ENCODE peak calls at places on chromosomes 12 and 14, in six cellular contexts. One of them, this sample, is unnamed.

GRCh38 chr12:96520767-96521166 is 31.4 kb downstream of the CFAP54 start:
- DNase-seq in HCT116: no peak
- DNase-seq in mammary epithelial cell: no peak
- DNase-seq in AG04449: no peak
- DNase-seq in OCI-LY7: no peak
- DNase-seq in transverse colon: no peak
- DNase-seq in this sample: no peak

GRCh38 chr14:30058401-30058800 is 130.8 kb upstream of the PRKD1 start:
- DNase-seq in HCT116: no peak
- DNase-seq in mammary epithelial cell: no peak
- DNase-seq in AG04449: no peak
- DNase-seq in OCI-LY7: no peak
- DNase-seq in transverse colon: no peak
- DNase-seq in this sample: no peak

GRCh38 chr12:123794027-123794426 is 31.9 kb downstream of the DNAH10 start:
- DNase-seq in HCT116: no peak
- DNase-seq in mammary epithelial cell: no peak
- DNase-seq in AG04449: no peak
- DNase-seq in OCI-LY7: no peak
- DNase-seq in transverse colon: no peak
- DNase-seq in this sample: no peak

GRCh38 chr12:20199780-20200179 is 168.6 kb upstream of the PDE3A start:
- DNase-seq in HCT116: no peak
- DNase-seq in mammary epithelial cell: no peak
- DNase-seq in AG04449: no peak
- DNase-seq in OCI-LY7: no peak
- DNase-seq in transverse colon: no peak
- DNase-seq in this sample: no peak

GRCh38 chr14:106372870-106373657 is 846.7 kb downstream of the TMEM121 start:
- DNase-seq in HCT116: peak
- DNase-seq in mammary epithelial cell: no peak
- DNase-seq in AG04449: no peak
- DNase-seq in OCI-LY7: peak
- DNase-seq in transverse colon: peak
- DNase-seq in this sample: peak

GRCh38 chr14:36451346-36452065 is 68.5 kb downstream of the NKX2-1 start:
- DNase-seq in HCT116: no peak
- DNase-seq in mammary epithelial cell: no peak
- DNase-seq in AG04449: no peak
- DNase-seq in OCI-LY7: no peak
- DNase-seq in transverse colon: no peak
- DNase-seq in this sample: no peak

GRCh38 chr14:100665518-100666032 is 61.1 kb upstream of the DLK1 start:
- DNase-seq in HCT116: no peak
- DNase-seq in mammary epithelial cell: peak
- DNase-seq in AG04449: no peak
- DNase-seq in OCI-LY7: no peak
- DNase-seq in transverse colon: peak
- DNase-seq in this sample: no peak

GRCh38 chr12:75774309-75775052 is 257.1 kb downstream of the PHLDA1 start:
- DNase-seq in HCT116: no peak
- DNase-seq in mammary epithelial cell: no peak
- DNase-seq in AG04449: no peak
- DNase-seq in OCI-LY7: peak
- DNase-seq in transverse colon: no peak
- DNase-seq in this sample: no peak

GRCh38 chr14:104223810-104224515 is 85.6 kb downstream of the KIF26A start:
- DNase-seq in HCT116: no peak
- DNase-seq in mammary epithelial cell: no peak
- DNase-seq in AG04449: no peak
- DNase-seq in OCI-LY7: no peak
- DNase-seq in transverse colon: peak
- DNase-seq in this sample: no peak

GRCh38 chr12:96215933-96216273 is 21.7 kb downstream of the ELK3 start:
- DNase-seq in HCT116: no peak
- DNase-seq in mammary epithelial cell: no peak
- DNase-seq in AG04449: no peak
- DNase-seq in OCI-LY7: no peak
- DNase-seq in transverse colon: no peak
- DNase-seq in this sample: no peak

GRCh38 chr12:126210026-126210425 is 1144.8 kb downstream of the AACS start:
- DNase-seq in HCT116: no peak
- DNase-seq in mammary epithelial cell: no peak
- DNase-seq in AG04449: no peak
- DNase-seq in OCI-LY7: no peak
- DNase-seq in transverse colon: no peak
- DNase-seq in this sample: no peak

GRCh38 chr12:1932264-1932777 is 13.9 kb upstream of the CACNA2D4 start:
- DNase-seq in HCT116: no peak
- DNase-seq in mammary epithelial cell: no peak
- DNase-seq in AG04449: no peak
- DNase-seq in OCI-LY7: no peak
- DNase-seq in transverse colon: peak
- DNase-seq in this sample: no peak

GRCh38 chr12:93563807-93564538 is 8.5 kb upstream of the SOCS2 start:
- DNase-seq in HCT116: peak
- DNase-seq in mammary epithelial cell: peak
- DNase-seq in AG04449: no peak
- DNase-seq in OCI-LY7: peak
- DNase-seq in transverse colon: no peak
- DNase-seq in this sample: no peak

GRCh38 chr14:36485773-36486172 is 34.3 kb downstream of the NKX2-1 start:
- DNase-seq in HCT116: no peak
- DNase-seq in mammary epithelial cell: no peak
- DNase-seq in AG04449: no peak
- DNase-seq in OCI-LY7: no peak
- DNase-seq in transverse colon: no peak
- DNase-seq in this sample: no peak

GRCh38 chr14:32202468-32202865 is 602 bp downstream of the RNU6-8 start:
- DNase-seq in HCT116: no peak
- DNase-seq in mammary epithelial cell: no peak
- DNase-seq in AG04449: no peak
- DNase-seq in OCI-LY7: no peak
- DNase-seq in transverse colon: no peak
- DNase-seq in this sample: no peak

GRCh38 chr14:64364907-64365306 is 23.2 kb upstream of the MTHFD1 start:
- DNase-seq in HCT116: no peak
- DNase-seq in mammary epithelial cell: peak
- DNase-seq in AG04449: no peak
- DNase-seq in OCI-LY7: no peak
- DNase-seq in transverse colon: no peak
- DNase-seq in this sample: no peak

GRCh38 chr12:3293446-3294161 is 197.4 kb upstream of the PRMT8 start:
- DNase-seq in HCT116: no peak
- DNase-seq in mammary epithelial cell: peak
- DNase-seq in AG04449: no peak
- DNase-seq in OCI-LY7: no peak
- DNase-seq in transverse colon: no peak
- DNase-seq in this sample: no peak

GRCh38 chr14:104353921-104354701 is 215.7 kb downstream of the KIF26A start:
- DNase-seq in HCT116: no peak
- DNase-seq in mammary epithelial cell: no peak
- DNase-seq in AG04449: no peak
- DNase-seq in OCI-LY7: no peak
- DNase-seq in transverse colon: peak
- DNase-seq in this sample: no peak

GRCh38 chr14:55351111-55351510 is 60.5 kb downstream of the ATG14 start:
- DNase-seq in HCT116: no peak
- DNase-seq in mammary epithelial cell: no peak
- DNase-seq in AG04449: no peak
- DNase-seq in OCI-LY7: no peak
- DNase-seq in transverse colon: no peak
- DNase-seq in this sample: no peak

GRCh38 chr12:118358607-118359540 is 13.8 kb downstream of the TAOK3 start:
- DNase-seq in HCT116: no peak
- DNase-seq in mammary epithelial cell: no peak
- DNase-seq in AG04449: no peak
- DNase-seq in OCI-LY7: peak
- DNase-seq in transverse colon: no peak
- DNase-seq in this sample: no peak
- H3K4me3 ChIP-seq in HCT116: no peak
- H3K4me3 ChIP-seq in mammary epithelial cell: no peak
- H3K4me3 ChIP-seq in AG04449: no peak
- H3K4me3 ChIP-seq in OCI-LY7: peak
- H3K4me3 ChIP-seq in transverse colon: peak
- H3K4me3 ChIP-seq in this sample: peak

DNA sequence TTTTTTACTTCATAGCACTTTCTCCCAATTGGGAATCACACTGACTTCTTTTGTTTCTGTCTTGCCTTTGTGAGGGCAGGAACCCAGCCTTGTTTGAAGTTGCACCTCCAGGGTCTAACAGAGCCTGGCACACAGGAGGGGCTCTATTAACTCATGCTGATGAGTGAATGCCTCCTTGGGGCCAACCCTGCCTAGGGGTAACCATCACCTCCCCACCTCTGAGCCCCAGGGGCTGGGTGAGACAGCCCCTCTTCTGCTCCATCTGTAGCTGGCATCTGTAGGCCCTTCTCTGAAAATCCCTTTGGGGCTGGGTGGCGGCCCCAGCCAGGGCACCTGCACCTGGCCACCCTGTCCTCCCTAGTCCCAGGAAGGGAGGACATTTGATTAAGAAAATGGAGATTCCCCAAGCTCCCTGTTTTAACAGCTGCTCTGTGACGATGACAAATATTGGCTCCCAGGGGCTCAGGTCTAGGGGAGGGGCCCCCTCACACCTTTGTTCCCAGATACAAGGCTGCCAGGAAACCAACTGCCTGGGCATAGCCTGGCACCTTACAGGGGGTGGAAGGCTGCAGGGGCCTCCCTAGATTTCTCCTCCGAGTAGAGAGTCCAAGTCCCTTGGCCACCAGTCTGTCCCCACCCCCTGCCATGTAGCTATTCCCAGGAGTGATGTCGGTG is 11.8 kb downstream of the TAMALIN start:
- DNase-seq in HCT116: no peak
- DNase-seq in mammary epithelial cell: no peak
- DNase-seq in AG04449: no peak
- DNase-seq in OCI-LY7: no peak
- DNase-seq in transverse colon: no peak
- DNase-seq in this sample: no peak
- TF ChIP-seq CTCF in HCT116: no peak
- TF ChIP-seq CTCF in mammary epithelial cell: no peak
- TF ChIP-seq CTCF in AG04449: no peak
- TF ChIP-seq CTCF in OCI-LY7: no peak
- TF ChIP-seq CTCF in transverse colon: no peak
- TF ChIP-seq CTCF in this sample: no peak

DNA sequence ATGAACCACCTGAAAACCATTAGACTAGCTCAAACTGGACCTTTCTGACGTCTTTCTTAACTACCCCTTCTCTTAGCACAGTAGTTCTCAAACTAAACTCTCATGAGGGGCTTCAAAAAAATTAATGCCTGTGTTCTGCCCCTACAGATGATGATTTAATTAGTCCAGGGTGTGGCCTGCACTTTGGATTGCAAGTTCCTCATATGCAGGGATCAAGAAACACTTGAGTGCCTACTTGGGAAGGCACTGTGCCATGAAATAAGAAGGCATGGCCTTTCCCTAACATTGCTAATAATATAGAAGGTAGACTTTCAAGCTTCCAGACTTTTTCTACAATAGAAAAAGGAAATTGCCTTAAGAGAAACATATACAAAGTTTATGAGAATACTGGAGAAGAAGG is 22.8 kb upstream of the KLHDC2 start:
- DNase-seq in HCT116: no peak
- DNase-seq in mammary epithelial cell: no peak
- DNase-seq in AG04449: no peak
- DNase-seq in OCI-LY7: no peak
- DNase-seq in transverse colon: no peak
- DNase-seq in this sample: no peak
- H3K4me3 ChIP-seq in HCT116: no peak
- H3K4me3 ChIP-seq in mammary epithelial cell: no peak
- H3K4me3 ChIP-seq in AG04449: no peak
- H3K4me3 ChIP-seq in OCI-LY7: no peak
- H3K4me3 ChIP-seq in transverse colon: no peak
- H3K4me3 ChIP-seq in this sample: no peak

DNA sequence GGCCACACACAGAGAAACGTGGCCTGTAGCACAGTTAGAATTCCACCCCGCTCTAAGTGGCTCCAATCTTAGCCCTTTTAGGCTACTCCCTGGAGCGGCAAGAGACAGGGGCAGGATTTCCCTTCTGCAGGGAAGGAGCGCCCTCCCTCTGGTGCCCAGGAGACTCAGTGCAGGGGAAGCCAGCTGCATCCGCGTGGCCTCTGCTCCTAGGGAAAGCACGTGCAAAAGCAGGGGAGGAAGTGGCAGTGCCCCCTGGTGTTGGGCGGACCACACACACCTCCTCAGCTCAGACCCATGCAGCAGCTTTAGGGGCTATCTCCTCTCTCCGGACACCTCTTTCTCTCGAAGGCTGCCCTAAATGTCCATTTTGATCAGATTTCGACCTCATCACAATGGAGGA is 50.0 kb downstream of the SPRING1 start:
- DNase-seq in HCT116: peak
- DNase-seq in mammary epithelial cell: no peak
- DNase-seq in AG04449: no peak
- DNase-seq in OCI-LY7: peak
- DNase-seq in transverse colon: peak
- DNase-seq in this sample: no peak
- TF ChIP-seq CTCF in HCT116: peak
- TF ChIP-seq CTCF in mammary epithelial cell: peak
- TF ChIP-seq CTCF in AG04449: peak
- TF ChIP-seq CTCF in OCI-LY7: peak
- TF ChIP-seq CTCF in transverse colon: peak
- TF ChIP-seq CTCF in this sample: peak

GRCh38 chr12:48786591-48787544 is 2.0 kb downstream of the ADCY6 start:
- DNase-seq in HCT116: no peak
- DNase-seq in mammary epithelial cell: no peak
- DNase-seq in AG04449: no peak
- DNase-seq in OCI-LY7: no peak
- DNase-seq in transverse colon: no peak
- DNase-seq in this sample: no peak
- H3K4me3 ChIP-seq in HCT116: peak
- H3K4me3 ChIP-seq in mammary epithelial cell: no peak
- H3K4me3 ChIP-seq in AG04449: peak
- H3K4me3 ChIP-seq in OCI-LY7: no peak
- H3K4me3 ChIP-seq in transverse colon: peak
- H3K4me3 ChIP-seq in this sample: no peak

GRCh38 chr12:16294589-16294988 is 17.1 kb upstream of the SLC15A5 start:
- DNase-seq in HCT116: no peak
- DNase-seq in mammary epithelial cell: no peak
- DNase-seq in AG04449: no peak
- DNase-seq in OCI-LY7: no peak
- DNase-seq in transverse colon: no peak
- DNase-seq in this sample: no peak
- TF ChIP-seq CTCF in HCT116: no peak
- TF ChIP-seq CTCF in mammary epithelial cell: no peak
- TF ChIP-seq CTCF in AG04449: no peak
- TF ChIP-seq CTCF in OCI-LY7: no peak
- TF ChIP-seq CTCF in transverse colon: no peak
- TF ChIP-seq CTCF in this sample: no peak